ENCODE peak calls at places on chromosome 20, in seven cellular contexts. Z is HepG2, X is GM12878, I is Panc1, N is A549, T is HCT116, J is K562. S is an unnamed sample.

GRCh38 chr20:37643400-37643799 is 50.4 kb upstream of the CTNNBL1 start:
- DNase-seq in Z (no peak), X (no peak), I (no peak), N (no peak), T (no peak), J (no peak), S (no peak)

GRCh38 chr20:21862224-21862927 is 156.9 kb downstream of the PAX1 start:
- DNase-seq in Z (no peak), X (no peak), I (no peak), N (no peak), T (no peak), J (no peak), S (no peak)

GRCh38 chr20:38452880-38453624 is 17.9 kb upstream of the SNHG17 start:
- DNase-seq in Z (no peak), X (no peak), I (no peak), N (no peak), T (no peak), J (peak; percentile 85), S (no peak)

GRCh38 chr20:7010584-7010983 is 243.1 kb downstream of the BMP2 start:
- DNase-seq in Z (no peak), X (no peak), I (no peak), N (no peak), T (no peak), J (no peak), S (no peak)

GRCh38 chr20:11267131-11267761 is 593.4 kb upstream of the JAG1 start:
- DNase-seq in Z (peak; percentile 79), X (peak; percentile 79), I (peak; percentile 81), N (peak; percentile 93), T (peak; percentile 79), J (peak; percentile 13), S (no peak)

GRCh38 chr20:25293910-25294458 is 46.1 kb downstream of the PYGB start:
- DNase-seq in Z (no peak), X (no peak), I (no peak), N (no peak), T (no peak), J (no peak), S (no peak)

GRCh38 chr20:49768204-49769124 is 44.2 kb upstream of the SLC9A8 start:
- DNase-seq in Z (peak; percentile 100), X (peak; percentile 31), I (no peak), N (peak; percentile 98), T (no peak), J (no peak), S (peak; percentile 98)

GRCh38 chr20:25009218-25010145 is 16.9 kb upstream of the APMAP start:
- DNase-seq in Z (no peak), X (no peak), I (no peak), N (no peak), T (no peak), J (no peak), S (no peak)

GRCh38 chr20:64110411-64111068 is 3.2 kb upstream of the NPBWR2 start:
- DNase-seq in Z (no peak), X (no peak), I (no peak), N (no peak), T (no peak), J (no peak), S (no peak)

GRCh38 chr20:6668546-6668945 is 98.9 kb upstream of the BMP2 start:
- DNase-seq in Z (no peak), X (no peak), I (no peak), N (no peak), T (no peak), J (no peak), S (no peak)

GRCh38 chr20:63498950-63499332 is at the start of gene EEF1A2:
- DNase-seq in Z (no peak), X (no peak), I (no peak), N (no peak), T (no peak), J (peak; percentile 84), S (no peak)

GRCh38 chr20:610130-611046 is at the start of gene TCF15:
- DNase-seq in Z (no peak), X (no peak), I (no peak), N (no peak), T (no peak), J (peak; percentile 98), S (no peak)

GRCh38 chr20:1467082-1467354 is 369 bp upstream of the NSFL1C start:
- DNase-seq in Z (no peak), X (no peak), I (no peak), N (no peak), T (no peak), J (no peak), S (no peak)

GRCh38 chr20:24742989-24743388 is 206.1 kb upstream of the CST7 start:
- DNase-seq in Z (no peak), X (no peak), I (no peak), N (no peak), T (no peak), J (no peak), S (no peak)

GRCh38 chr20:60046860-60047259 is 88.6 kb downstream of the CDH26 start:
- DNase-seq in Z (no peak), X (no peak), I (no peak), N (no peak), T (no peak), J (no peak), S (no peak)

GRCh38 chr20:37898301-37899104 is 4.4 kb upstream of the VSTM2L start:
- DNase-seq in Z (no peak), X (no peak), I (no peak), N (no peak), T (no peak), J (no peak), S (no peak)

GRCh38 chr20:3595541-3595940 is 67.7 kb downstream of the GFRA4 start:
- DNase-seq in Z (no peak), X (no peak), I (no peak), N (no peak), T (no peak), J (no peak), S (no peak)

GRCh38 chr20:37841389-37841788 is 61.5 kb upstream of the VSTM2L start:
- DNase-seq in Z (no peak), X (no peak), I (no peak), N (no peak), T (no peak), J (no peak), S (no peak)

GRCh38 chr20:1912056-1912455 is 16.8 kb downstream of the SIRPA start:
- DNase-seq in Z (no peak), X (no peak), I (no peak), N (no peak), T (no peak), J (peak; percentile 31), S (no peak)

GRCh38 chr20:3258429-3258828 is 19.4 kb upstream of the SLC4A11 start:
- DNase-seq in Z (no peak), X (no peak), I (no peak), N (no peak), T (no peak), J (no peak), S (no peak)

GRCh38 chr20:22684072-22684762 is 99.8 kb upstream of the FOXA2 start:
- DNase-seq in Z (peak; percentile 84), X (peak; percentile 15), I (peak; percentile 56), N (peak; percentile 85), T (peak; percentile 60), J (peak; percentile 57), S (peak; percentile 64)

DNA sequence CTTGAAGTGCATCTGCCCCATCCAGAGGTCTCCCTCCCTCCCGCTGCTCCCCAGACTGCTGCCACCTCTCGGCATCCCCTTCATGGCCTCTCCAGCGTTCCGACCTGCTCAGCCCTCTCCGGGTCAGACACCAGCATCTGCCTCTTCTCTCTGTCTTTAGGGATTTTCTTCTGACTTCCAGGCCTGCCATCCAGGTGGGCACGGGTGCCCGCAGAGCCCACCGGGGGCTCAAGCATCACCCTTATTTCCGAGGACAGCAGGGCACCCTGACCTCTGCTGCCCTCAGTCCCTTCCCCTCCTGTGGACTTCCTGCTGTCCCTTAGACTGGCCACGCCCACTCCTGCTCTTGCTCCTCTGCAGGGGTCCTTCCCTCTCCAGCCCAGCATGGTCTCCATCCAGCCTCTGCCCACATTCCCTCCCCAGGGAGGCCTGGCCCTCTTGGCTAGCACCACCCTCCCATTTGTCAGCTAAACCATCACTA is 3.3 kb downstream of the NPEPL1 start:
- DNase-seq in Z (no peak), X (no peak), I (no peak), N (no peak), T (no peak), J (no peak), S (no peak)
- TF ChIP-seq REST in Z (no peak), X (no peak), I (no peak), N (no peak), T (no peak), J (no peak), S (no peak)

DNA sequence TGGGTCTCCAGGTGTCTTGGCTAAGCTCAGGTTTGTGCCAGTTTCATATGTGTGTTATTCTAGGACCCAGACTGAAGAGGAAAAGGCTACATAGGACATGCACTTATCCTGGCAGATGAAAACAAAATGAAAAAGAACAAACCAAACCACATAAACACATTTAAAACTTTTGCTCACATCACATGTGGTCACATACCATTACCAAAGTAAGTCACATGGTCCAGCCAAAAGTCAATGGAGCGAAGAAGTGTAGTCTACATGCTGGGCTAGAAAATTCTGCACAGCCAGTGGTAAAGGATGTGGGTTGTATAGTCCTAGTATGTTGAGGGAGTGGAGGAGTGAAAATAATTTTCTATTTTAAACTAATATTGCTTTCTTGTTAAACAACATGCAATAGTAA is 437.5 kb downstream of the BTBD3 start:
- DNase-seq in Z (no peak), X (no peak), I (no peak), N (no peak), T (no peak), J (no peak), S (no peak)
- TF ChIP-seq REST in Z (no peak), X (no peak), I (no peak), N (no peak), T (no peak), J (no peak), S (no peak)

DNA sequence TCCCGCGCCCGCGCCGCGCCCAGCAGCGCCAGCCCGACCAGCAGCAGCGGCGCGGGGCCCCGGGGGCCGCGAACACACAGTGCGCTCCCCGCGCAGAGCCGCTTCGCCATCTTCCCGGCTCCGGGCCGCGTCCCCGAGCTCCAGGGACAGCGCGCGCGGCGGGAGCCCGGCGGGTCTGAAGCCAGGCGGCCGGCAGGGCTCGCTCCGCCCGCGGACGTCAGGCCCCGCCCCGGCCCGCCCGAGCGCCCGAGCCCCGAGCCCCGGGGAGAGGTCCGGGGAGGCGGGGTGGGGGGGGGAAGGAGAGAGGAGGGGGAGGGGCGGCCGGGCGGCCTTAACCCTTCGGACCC is at the start of gene LAMA5:
- DNase-seq in Z (peak; percentile 55), X (no peak), I (no peak), N (peak; percentile 61), T (no peak), J (peak; percentile 87), S (no peak)
- TF ChIP-seq REST in Z (peak; percentile 58), X (no peak), I (no peak), N (no peak), T (no peak), J (no peak), S (no peak)

DNA sequence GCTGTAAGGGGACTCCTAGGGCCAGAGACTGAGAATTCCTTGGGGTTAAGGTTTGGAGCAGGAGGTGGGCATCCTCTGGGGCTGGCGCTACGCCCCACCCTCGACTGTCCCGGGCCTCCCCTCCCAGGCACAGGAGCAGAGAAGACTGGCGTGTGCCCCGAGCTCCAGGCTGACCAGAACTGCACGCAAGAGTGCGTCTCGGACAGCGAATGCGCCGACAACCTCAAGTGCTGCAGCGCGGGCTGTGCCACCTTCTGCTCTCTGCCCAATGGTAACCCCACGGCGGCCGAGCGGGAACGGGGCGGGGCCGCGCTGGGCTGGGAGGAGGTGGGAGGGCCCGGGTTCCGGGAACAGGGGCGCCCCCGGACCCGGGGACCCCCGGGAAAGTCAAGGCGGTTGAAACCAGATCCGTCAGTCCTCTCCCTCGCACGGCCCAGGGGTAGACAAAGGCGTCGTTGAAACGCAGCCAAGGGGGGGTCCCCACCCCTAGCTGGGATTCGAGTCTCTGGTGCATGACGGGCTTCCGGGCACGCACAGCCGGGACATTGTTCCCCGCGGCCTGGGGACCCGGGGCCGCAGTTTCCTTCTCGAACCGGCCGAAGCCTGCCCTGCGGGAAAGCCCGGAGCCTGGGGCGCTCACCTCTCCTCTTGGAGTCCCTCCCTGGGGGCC is 844 bp downstream of the WFDC2 start:
- DNase-seq in Z (no peak), X (no peak), I (no peak), N (no peak), T (no peak), J (no peak), S (no peak)
- TF ChIP-seq REST in Z (no peak), X (no peak), I (no peak), N (no peak), T (no peak), J (no peak), S (no peak)